ENCODE peak calls at places on chromosomes 16 and 17, in six cellular contexts. L, E, Q, U, G and T are unnamed samples.

GRCh38 chr17:41494524-41494923 is 4.8 kb upstream of the KRT36 start:
- DNase-seq in L (no peak), E (no peak), Q (no peak), G (no peak), U (no peak), T (no peak)

GRCh38 chr16:67399749-67400704 is 6.7 kb upstream of the TPPP3 start:
- DNase-seq in Q (peak; percentile 22), E (no peak), L (no peak), G (no peak), U (no peak), T (no peak)

GRCh38 chr17:50207792-50208567 is 6.5 kb upstream of the COL1A1 start:
- DNase-seq in L (no peak), U (no peak), G (no peak), Q (no peak), E (no peak), T (no peak)

GRCh38 chr17:74361613-74362391 is at the start of gene BTBD17:
- DNase-seq in E (peak; percentile 82), Q (peak; percentile 65), U (no peak), G (peak; percentile 70), L (peak; percentile 74), T (peak; percentile 54)

GRCh38 chr17:6346387-6346786 is 88.5 kb downstream of the AIPL1 start:
- DNase-seq in Q (no peak), G (no peak), E (no peak), L (no peak), U (no peak), T (no peak)

GRCh38 chr16:71407731-71408130 is 34.1 kb downstream of the TLE7 start:
- DNase-seq in U (no peak), G (no peak), L (no peak), Q (no peak), E (no peak), T (no peak)

GRCh38 chr17:64128787-64129514 is 993 bp downstream of the ERN1 start:
- DNase-seq in E (no peak), G (no peak), L (peak; percentile 69), Q (no peak), U (no peak), T (peak; percentile 18)

GRCh38 chr17:394718-395095 is 42.1 kb upstream of the RPH3AL start:
- DNase-seq in E (no peak), L (no peak), Q (no peak), G (no peak), U (no peak), T (no peak)

GRCh38 chr17:32382526-32383223 is 32.7 kb downstream of the ZNF207 start:
- DNase-seq in L (no peak), G (no peak), U (no peak), E (no peak), Q (no peak), T (no peak)

GRCh38 chr17:6786618-6787017 is 10.6 kb downstream of the FBXO39 start:
- DNase-seq in G (no peak), E (no peak), Q (no peak), L (no peak), U (no peak), T (no peak)

GRCh38 chr17:50947844-50948514 is 81.8 kb upstream of the TOB1 start:
- DNase-seq in L (no peak), U (no peak), G (peak; percentile 73), Q (no peak), E (peak; percentile 93), T (no peak)

GRCh38 chr17:82204831-82205719 is 7.6 kb downstream of the CCDC57 start:
- DNase-seq in E (no peak), G (no peak), L (peak; percentile 70), U (no peak), Q (no peak), T (peak; percentile 80)

GRCh38 chr17:7837375-7838290 is 3.6 kb downstream of the KDM6B start:
- DNase-seq in E (no peak), G (no peak), Q (no peak), L (no peak), U (no peak), T (no peak)

GRCh38 chr16:89557230-89557935 is 3.1 kb upstream of the RPL13 start:
- DNase-seq in Q (peak; percentile 84), U (no peak), E (peak; percentile 90), L (peak; percentile 78), G (peak; percentile 85), T (peak; percentile 92)

GRCh38 chr17:62627219-62627903 is at the start of gene MRC2:
- DNase-seq in G (peak; percentile 76), U (no peak), Q (peak; percentile 67), E (peak; percentile 89), L (peak; percentile 86), T (peak; percentile 62)

GRCh38 chr17:43327421-43327820 is 71.4 kb upstream of the ARL4D start:
- DNase-seq in Q (no peak), U (no peak), L (no peak), E (no peak), G (no peak), T (no peak)

GRCh38 chr17:79045830-79046500 is 22.0 kb downstream of the C1QTNF1 start:
- DNase-seq in E (peak; percentile 86), U (peak; percentile 34), Q (peak; percentile 85), G (peak; percentile 80), L (peak; percentile 89), T (peak; percentile 75)

GRCh38 chr16:56122251-56122650 is 69.0 kb upstream of the GNAO1 start:
- DNase-seq in Q (no peak), E (no peak), U (no peak), L (no peak), G (no peak), T (no peak)

GRCh38 chr16:64152010-64152767 is 969.7 kb downstream of the CDH11 start:
- DNase-seq in U (peak; percentile 29), E (no peak), Q (no peak), L (no peak), G (no peak), T (no peak)

GRCh38 chr17:41211845-41212466 is 14.5 kb upstream of the KRTAP9-2 start:
- DNase-seq in L (peak; percentile 55), U (peak; percentile 11), E (no peak), G (no peak), Q (no peak), T (no peak)

GRCh38 chr16:12257926-12258561 is 281.5 kb downstream of the SNX29 start:
- DNase-seq in U (no peak), E (no peak), G (no peak), L (no peak), Q (no peak), T (no peak)
- TF ChIP-seq CTCF in U (no peak), E (no peak), G (no peak), L (no peak), Q (no peak), T (no peak)

GRCh38 chr17:48506246-48506645 is 24.6 kb downstream of the HOXB1 start:
- DNase-seq in E (no peak), G (no peak), L (no peak), U (no peak), Q (no peak), T (no peak)
- TF ChIP-seq CTCF in E (no peak), G (no peak), L (no peak), U (no peak), Q (no peak), T (no peak)

GRCh38 chr16:25177831-25178688 is 38.7 kb upstream of the AQP8 start:
- DNase-seq in L (no peak), E (peak; percentile 64), U (no peak), Q (no peak), G (no peak), T (no peak)

GRCh38 chr16:25177512-25177830 is 39.3 kb upstream of the AQP8 start:
- DNase-seq in E (no peak), Q (no peak), L (no peak), U (no peak), G (no peak), T (no peak)

GRCh38 chr16:25172831-25173230 is 43.9 kb upstream of the AQP8 start:
- DNase-seq in Q (no peak), L (no peak), E (no peak), G (no peak), U (no peak), T (no peak)

GRCh38 chr16:25174285-25174684 is 42.5 kb upstream of the AQP8 start:
- DNase-seq in E (no peak), Q (no peak), L (no peak), G (no peak), U (no peak), T (no peak)

DNA sequence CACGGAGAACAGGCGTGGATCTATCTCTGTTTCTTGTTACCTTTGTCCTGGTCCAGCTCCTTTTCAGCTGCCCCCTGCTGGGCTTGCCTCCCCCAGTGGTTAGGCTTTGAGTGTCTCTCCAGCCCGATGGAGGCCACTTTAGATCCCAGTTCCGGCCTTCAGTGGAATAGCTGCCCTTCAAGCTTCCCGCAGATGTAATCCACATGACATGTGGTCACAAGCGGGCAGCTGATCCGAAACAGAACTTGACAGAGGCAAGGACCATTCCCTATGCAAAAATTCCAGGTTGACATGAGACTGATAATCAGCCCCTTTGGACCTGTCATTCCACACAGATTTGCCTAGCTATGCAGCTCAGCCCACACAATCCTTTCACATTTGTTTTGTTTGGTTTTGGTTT is 40.6 kb upstream of the AQP8 start:
- DNase-seq in U (no peak), L (no peak), G (no peak), E (peak; percentile 36), Q (no peak), T (no peak)
- TF ChIP-seq CTCF in U (no peak), L (no peak), G (no peak), E (no peak), Q (no peak), T (no peak)

DNA sequence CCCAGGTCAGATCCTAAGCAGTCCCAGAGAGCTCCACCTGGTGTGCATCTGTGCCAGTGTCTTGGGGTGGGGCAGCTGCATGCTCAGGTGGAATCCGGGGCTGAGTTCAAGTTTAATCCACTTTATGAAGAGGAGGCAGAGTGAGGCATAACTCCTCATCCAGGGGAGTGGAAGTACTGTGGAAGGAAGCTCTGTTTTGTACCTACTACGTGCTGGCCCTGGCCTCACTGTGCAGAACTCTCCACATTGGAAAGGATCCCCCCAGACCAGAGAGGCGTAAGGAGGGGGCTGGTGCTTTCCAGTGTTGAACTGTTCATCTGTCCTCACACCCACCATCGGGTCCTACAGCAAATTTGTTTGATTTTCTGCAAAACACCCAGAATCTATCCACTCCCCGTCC is 78.0 kb downstream of the ABCC6 start:
- DNase-seq in G (no peak), Q (no peak), U (no peak), L (no peak), E (no peak), T (no peak)
- TF ChIP-seq CTCF in G (no peak), Q (no peak), U (no peak), L (no peak), E (no peak), T (no peak)